ENCODE peak calls at places on chromosome 1, in seven cellular contexts. C, G, U, R, X, A and E are unnamed samples.

GRCh38 chr1:36831171-36831810 is 203.0 kb downstream of the GRIK3 start:
- DNase-seq in R (no peak), X (no peak), C (no peak), U (no peak), A (no peak), G (no peak), E (no peak)

GRCh38 chr1:31133368-31133767 is 67.9 kb upstream of the PUM1 start:
- DNase-seq in U (no peak), G (no peak), R (no peak), X (no peak), C (no peak), A (no peak), E (no peak)

GRCh38 chr1:14120895-14121294 is 420.9 kb downstream of the PRDM2 start:
- DNase-seq in U (no peak), C (no peak), X (no peak), A (no peak), G (no peak), R (no peak), E (no peak)

GRCh38 chr1:121471517-121471916 is 286.7 kb downstream of the SRGAP2C start:
- DNase-seq in U (no peak), G (no peak), A (no peak), X (no peak), C (no peak), R (no peak), E (no peak)

GRCh38 chr1:31441970-31442647 is 29.1 kb downstream of the SERINC2 start:
- DNase-seq in X (no peak), C (no peak), A (no peak), U (no peak), G (no peak), R (no peak), E (no peak)

GRCh38 chr1:5575396-5576110 is 416.7 kb downstream of the NPHP4 start:
- DNase-seq in A (no peak), G (no peak), R (no peak), C (no peak), X (no peak), U (no peak), E (no peak)

GRCh38 chr1:8816306-8816705 is 1.1 kb downstream of the RERE start:
- DNase-seq in A (no peak), C (no peak), R (no peak), X (no peak), G (peak), U (no peak), E (no peak)

GRCh38 chr1:115166531-115167091 is 77.3 kb upstream of the TSPAN2 start:
- DNase-seq in R (no peak), C (no peak), G (peak), X (no peak), U (no peak), A (no peak), E (no peak)

GRCh38 chr1:235227414-235227813 is 66.4 kb upstream of the RBM34 start:
- DNase-seq in G (no peak), U (no peak), R (no peak), X (no peak), A (no peak), C (no peak), E (no peak)

GRCh38 chr1:219264557-219264956 is 90.9 kb downstream of the LYPLAL1 start:
- DNase-seq in G (peak), X (no peak), C (no peak), R (no peak), U (no peak), A (no peak), E (no peak)

GRCh38 chr1:39690943-39691382 is 270 bp downstream of the HPCAL4 start:
- DNase-seq in X (no peak), A (no peak), C (no peak), R (no peak), G (no peak), U (no peak), E (no peak)

GRCh38 chr1:70685300-70686286 is 274.5 kb downstream of the CTH start:
- DNase-seq in R (no peak), U (no peak), A (peak), C (peak), X (peak), G (peak), E (peak)

GRCh38 chr1:67308136-67308535 is 463 bp downstream of the IL12RB2 start:
- DNase-seq in R (no peak), C (peak), G (no peak), X (no peak), A (no peak), U (no peak), E (no peak)

GRCh38 chr1:35062518-35063196 is 16.5 kb upstream of the ZMYM1 start:
- DNase-seq in G (peak), R (no peak), U (no peak), C (no peak), A (no peak), X (peak), E (peak)